ENCODE peak calls at places on chromosomes 3 and 15, in seven cellular contexts. One of them, this sample, is unnamed.

GRCh38 chr15:63122002-63122893 is 587 bp downstream of the LACTB start:
- DNase-seq in kidney epithelial cell: no peak
- DNase-seq in choroid plexus epithelial cell: peak
- DNase-seq in thoracic aorta: peak
- DNase-seq in PC-9: peak
- DNase-seq in WERI-Rb-1: peak
- DNase-seq in kidney: peak
- DNase-seq in this sample: peak

GRCh38 chr3:195270350-195271115 is 426 bp downstream of the XXYLT1 start:
- DNase-seq in kidney epithelial cell: no peak
- DNase-seq in choroid plexus epithelial cell: peak
- DNase-seq in thoracic aorta: no peak
- DNase-seq in PC-9: peak
- DNase-seq in WERI-Rb-1: peak
- DNase-seq in kidney: peak
- DNase-seq in this sample: peak

GRCh38 chr3:62875103-62876002 is at the start of gene CADPS:
- DNase-seq in kidney epithelial cell: no peak
- DNase-seq in choroid plexus epithelial cell: no peak
- DNase-seq in thoracic aorta: no peak
- DNase-seq in PC-9: no peak
- DNase-seq in WERI-Rb-1: peak
- DNase-seq in kidney: peak
- DNase-seq in this sample: no peak

GRCh38 chr3:60970850-60971249 is 280.4 kb downstream of the FHIT start:
- DNase-seq in kidney epithelial cell: no peak
- DNase-seq in choroid plexus epithelial cell: no peak
- DNase-seq in thoracic aorta: no peak
- DNase-seq in PC-9: no peak
- DNase-seq in WERI-Rb-1: no peak
- DNase-seq in kidney: no peak
- DNase-seq in this sample: no peak

GRCh38 chr3:9499455-9500107 is 54.0 kb downstream of the LHFPL4 start:
- DNase-seq in kidney epithelial cell: no peak
- DNase-seq in choroid plexus epithelial cell: no peak
- DNase-seq in thoracic aorta: no peak
- DNase-seq in PC-9: no peak
- DNase-seq in WERI-Rb-1: no peak
- DNase-seq in kidney: no peak
- DNase-seq in this sample: no peak

GRCh38 chr3:72341943-72342342 is 506.3 kb downstream of the SHQ1 start:
- DNase-seq in kidney epithelial cell: no peak
- DNase-seq in choroid plexus epithelial cell: no peak
- DNase-seq in thoracic aorta: no peak
- DNase-seq in PC-9: no peak
- DNase-seq in WERI-Rb-1: peak
- DNase-seq in kidney: no peak
- DNase-seq in this sample: no peak

GRCh38 chr3:126101521-126101982 is 17.6 kb upstream of the SLC41A3 start:
- DNase-seq in kidney epithelial cell: no peak
- DNase-seq in choroid plexus epithelial cell: no peak
- DNase-seq in thoracic aorta: no peak
- DNase-seq in PC-9: no peak
- DNase-seq in WERI-Rb-1: no peak
- DNase-seq in kidney: no peak
- DNase-seq in this sample: no peak

GRCh38 chr3:141878812-141879211 is 2.4 kb downstream of the ATP1B3 start:
- DNase-seq in kidney epithelial cell: no peak
- DNase-seq in choroid plexus epithelial cell: peak
- DNase-seq in thoracic aorta: no peak
- DNase-seq in PC-9: no peak
- DNase-seq in WERI-Rb-1: no peak
- DNase-seq in kidney: no peak
- DNase-seq in this sample: peak

GRCh38 chr15:70430029-70430428 is 332.3 kb upstream of the TLE3 start:
- DNase-seq in kidney epithelial cell: no peak
- DNase-seq in choroid plexus epithelial cell: peak
- DNase-seq in thoracic aorta: no peak
- DNase-seq in PC-9: peak
- DNase-seq in WERI-Rb-1: no peak
- DNase-seq in kidney: no peak
- DNase-seq in this sample: peak

GRCh38 chr15:63715818-63716217 is 117.9 kb downstream of the HERC1 start:
- DNase-seq in kidney epithelial cell: no peak
- DNase-seq in choroid plexus epithelial cell: peak
- DNase-seq in thoracic aorta: no peak
- DNase-seq in PC-9: no peak
- DNase-seq in WERI-Rb-1: no peak
- DNase-seq in kidney: no peak
- DNase-seq in this sample: peak

GRCh38 chr3:60064210-60065178 is 1014.7 kb upstream of the CFAP20DC start:
- DNase-seq in kidney epithelial cell: peak
- DNase-seq in choroid plexus epithelial cell: peak
- DNase-seq in thoracic aorta: no peak
- DNase-seq in PC-9: no peak
- DNase-seq in WERI-Rb-1: no peak
- DNase-seq in kidney: no peak
- DNase-seq in this sample: peak

GRCh38 chr15:29952245-29952644 is 130.0 kb upstream of the TJP1 start:
- DNase-seq in kidney epithelial cell: no peak
- DNase-seq in choroid plexus epithelial cell: peak
- DNase-seq in thoracic aorta: no peak
- DNase-seq in PC-9: no peak
- DNase-seq in WERI-Rb-1: no peak
- DNase-seq in kidney: no peak
- DNase-seq in this sample: peak

GRCh38 chr3:107641572-107642307 is 119.0 kb downstream of the BBX start:
- DNase-seq in kidney epithelial cell: no peak
- DNase-seq in choroid plexus epithelial cell: no peak
- DNase-seq in thoracic aorta: no peak
- DNase-seq in PC-9: no peak
- DNase-seq in WERI-Rb-1: no peak
- DNase-seq in kidney: no peak
- DNase-seq in this sample: peak

GRCh38 chr3:43296565-43296964 is 10.2 kb downstream of the SNRK start:
- DNase-seq in kidney epithelial cell: no peak
- DNase-seq in choroid plexus epithelial cell: peak
- DNase-seq in thoracic aorta: no peak
- DNase-seq in PC-9: no peak
- DNase-seq in WERI-Rb-1: no peak
- DNase-seq in kidney: no peak
- DNase-seq in this sample: peak

GRCh38 chr3:127036209-127037020 is 53.5 kb downstream of the PLXNA1 start:
- DNase-seq in kidney epithelial cell: no peak
- DNase-seq in choroid plexus epithelial cell: no peak
- DNase-seq in thoracic aorta: no peak
- DNase-seq in PC-9: no peak
- DNase-seq in WERI-Rb-1: no peak
- DNase-seq in kidney: peak
- DNase-seq in this sample: no peak

GRCh38 chr3:186418601-186419238 is 56.7 kb upstream of the DGKG start:
- DNase-seq in kidney epithelial cell: no peak
- DNase-seq in choroid plexus epithelial cell: no peak
- DNase-seq in thoracic aorta: no peak
- DNase-seq in PC-9: peak
- DNase-seq in WERI-Rb-1: peak
- DNase-seq in kidney: no peak
- DNase-seq in this sample: no peak

GRCh38 chr3:20054549-20054987 is 14.3 kb downstream of the KAT2B start:
- DNase-seq in kidney epithelial cell: peak
- DNase-seq in choroid plexus epithelial cell: peak
- DNase-seq in thoracic aorta: peak
- DNase-seq in PC-9: peak
- DNase-seq in WERI-Rb-1: no peak
- DNase-seq in kidney: peak
- DNase-seq in this sample: peak

GRCh38 chr15:78651007-78651406 is 10.0 kb upstream of the CHRNB4 start:
- DNase-seq in kidney epithelial cell: no peak
- DNase-seq in choroid plexus epithelial cell: no peak
- DNase-seq in thoracic aorta: no peak
- DNase-seq in PC-9: no peak
- DNase-seq in WERI-Rb-1: no peak
- DNase-seq in kidney: no peak
- DNase-seq in this sample: no peak

GRCh38 chr15:31062310-31062964 is 39.1 kb downstream of the TRPM1 start:
- DNase-seq in kidney epithelial cell: no peak
- DNase-seq in choroid plexus epithelial cell: no peak
- DNase-seq in thoracic aorta: no peak
- DNase-seq in PC-9: no peak
- DNase-seq in WERI-Rb-1: no peak
- DNase-seq in kidney: no peak
- DNase-seq in this sample: no peak

DNA sequence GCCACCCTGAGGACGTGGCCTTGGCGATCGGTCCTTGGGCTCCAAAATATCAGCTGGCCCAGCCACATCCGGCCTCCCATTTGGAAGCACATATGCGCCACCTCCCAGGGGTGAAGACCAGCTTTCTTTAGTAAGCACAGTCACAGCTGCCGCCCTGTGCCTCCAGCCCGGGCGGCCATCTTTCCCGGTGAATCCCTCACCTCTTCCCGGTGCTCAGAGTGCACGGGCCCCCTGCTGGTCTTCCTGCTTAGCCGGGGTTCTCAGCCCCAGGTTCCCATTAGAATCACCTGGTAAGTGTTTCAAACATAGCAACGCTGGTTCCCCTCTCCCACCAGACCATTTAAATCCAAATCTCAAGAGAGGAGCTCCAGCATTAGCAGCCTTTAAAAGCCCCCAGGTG is 232.2 kb downstream of the VPS13C start:
- DNase-seq in kidney epithelial cell: no peak
- DNase-seq in choroid plexus epithelial cell: no peak
- DNase-seq in thoracic aorta: no peak
- DNase-seq in PC-9: no peak
- DNase-seq in WERI-Rb-1: peak
- DNase-seq in kidney: no peak
- DNase-seq in this sample: no peak
- TF ChIP-seq CTCF in kidney epithelial cell: peak
- TF ChIP-seq CTCF in choroid plexus epithelial cell: peak
- TF ChIP-seq CTCF in thoracic aorta: no peak
- TF ChIP-seq CTCF in PC-9: peak
- TF ChIP-seq CTCF in WERI-Rb-1: peak
- TF ChIP-seq CTCF in kidney: no peak
- TF ChIP-seq CTCF in this sample: no peak

GRCh38 chr3:188698436-188698835 is 473.3 kb upstream of the TPRG1 start:
- DNase-seq in kidney epithelial cell: no peak
- DNase-seq in choroid plexus epithelial cell: no peak
- DNase-seq in thoracic aorta: no peak
- DNase-seq in PC-9: no peak
- DNase-seq in WERI-Rb-1: no peak
- DNase-seq in kidney: no peak
- DNase-seq in this sample: no peak
- TF ChIP-seq CTCF in kidney epithelial cell: no peak
- TF ChIP-seq CTCF in choroid plexus epithelial cell: no peak
- TF ChIP-seq CTCF in thoracic aorta: no peak
- TF ChIP-seq CTCF in PC-9: no peak
- TF ChIP-seq CTCF in WERI-Rb-1: no peak
- TF ChIP-seq CTCF in kidney: no peak
- TF ChIP-seq CTCF in this sample: no peak

GRCh38 chr3:169744332-169745054 is 20.4 kb downstream of the TERC start:
- DNase-seq in kidney epithelial cell: no peak
- DNase-seq in choroid plexus epithelial cell: peak
- DNase-seq in thoracic aorta: no peak
- DNase-seq in PC-9: no peak
- DNase-seq in WERI-Rb-1: no peak
- DNase-seq in kidney: no peak
- DNase-seq in this sample: no peak
- TF ChIP-seq CTCF in kidney epithelial cell: peak
- TF ChIP-seq CTCF in choroid plexus epithelial cell: peak
- TF ChIP-seq CTCF in thoracic aorta: peak
- TF ChIP-seq CTCF in PC-9: peak
- TF ChIP-seq CTCF in WERI-Rb-1: no peak
- TF ChIP-seq CTCF in kidney: peak
- TF ChIP-seq CTCF in this sample: peak

DNA sequence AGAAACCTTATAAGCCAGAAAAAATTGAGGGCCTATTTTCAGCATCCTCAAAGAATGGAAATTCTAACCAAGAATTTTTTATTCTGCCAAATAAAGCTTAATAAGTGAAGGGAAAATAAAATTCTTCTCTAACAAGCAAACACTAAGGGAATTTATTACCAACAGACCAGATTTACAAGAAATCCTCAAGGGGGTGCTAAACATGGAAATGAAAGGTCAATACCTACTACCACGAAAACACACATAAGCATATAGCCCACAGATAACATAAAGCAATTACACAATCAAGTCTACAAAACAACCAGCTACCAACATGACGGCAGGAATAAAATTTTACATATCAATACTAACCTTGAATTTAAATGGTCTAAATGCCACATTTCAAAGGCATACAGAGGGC is 883.5 kb downstream of the SI start:
- DNase-seq in kidney epithelial cell: no peak
- DNase-seq in choroid plexus epithelial cell: no peak
- DNase-seq in thoracic aorta: no peak
- DNase-seq in PC-9: no peak
- DNase-seq in WERI-Rb-1: no peak
- DNase-seq in kidney: no peak
- DNase-seq in this sample: no peak
- TF ChIP-seq CTCF in kidney epithelial cell: no peak
- TF ChIP-seq CTCF in choroid plexus epithelial cell: no peak
- TF ChIP-seq CTCF in thoracic aorta: no peak
- TF ChIP-seq CTCF in PC-9: no peak
- TF ChIP-seq CTCF in WERI-Rb-1: peak
- TF ChIP-seq CTCF in kidney: no peak
- TF ChIP-seq CTCF in this sample: peak

DNA sequence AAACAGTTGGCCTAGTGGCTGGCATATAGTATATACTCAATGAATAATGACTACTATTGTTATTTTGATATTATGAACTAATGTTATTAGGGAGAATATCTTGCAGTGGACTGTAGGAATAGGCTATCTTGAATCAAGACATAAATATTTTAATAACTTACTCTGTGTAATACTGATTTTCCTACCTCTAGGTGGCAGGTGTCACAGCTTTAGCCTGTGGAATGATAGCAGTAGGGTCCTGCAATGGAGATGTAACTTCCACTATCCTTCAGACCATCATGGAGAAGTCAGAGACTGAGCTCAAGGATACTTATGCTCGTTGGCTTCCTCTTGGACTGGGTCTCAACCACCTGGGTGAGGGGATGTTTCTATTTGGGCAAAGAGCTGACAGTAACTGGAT is 6.5 kb downstream of the PSMD2 start:
- DNase-seq in kidney epithelial cell: no peak
- DNase-seq in choroid plexus epithelial cell: peak
- DNase-seq in thoracic aorta: no peak
- DNase-seq in PC-9: peak
- DNase-seq in WERI-Rb-1: no peak
- DNase-seq in kidney: no peak
- DNase-seq in this sample: peak
- TF ChIP-seq CTCF in kidney epithelial cell: peak
- TF ChIP-seq CTCF in choroid plexus epithelial cell: peak
- TF ChIP-seq CTCF in thoracic aorta: no peak
- TF ChIP-seq CTCF in PC-9: peak
- TF ChIP-seq CTCF in WERI-Rb-1: peak
- TF ChIP-seq CTCF in kidney: peak
- TF ChIP-seq CTCF in this sample: peak

This sample was measured in MCF 10A.